ENCODE peak calls at places on chromosomes 13 and 19, in six cellular contexts. One of them, this sample, is unnamed.

GRCh38 chr13:77980592-77980991 is 62.0 kb upstream of the EDNRB start:
- DNase-seq in HepG2: no peak
- DNase-seq in GM12878: no peak
- DNase-seq in K562: no peak
- DNase-seq in HCT116: no peak
- DNase-seq in endothelial cell of umbilical vein: peak
- DNase-seq in this sample: no peak

GRCh38 chr19:5851302-5851701 is at the start of gene FUT3:
- DNase-seq in endothelial cell of umbilical vein: no peak
- DNase-seq in GM12878: no peak
- DNase-seq in K562: no peak
- DNase-seq in HCT116: no peak
- DNase-seq in HepG2: no peak
- DNase-seq in this sample: no peak

GRCh38 chr13:78298657-78299056 is 304.7 kb downstream of the POU4F1 start:
- DNase-seq in K562: no peak
- DNase-seq in HepG2: no peak
- DNase-seq in GM12878: no peak
- DNase-seq in HCT116: no peak
- DNase-seq in endothelial cell of umbilical vein: peak
- DNase-seq in this sample: no peak

GRCh38 chr13:24153347-24153746 is 7.2 kb upstream of the SPATA13 start:
- DNase-seq in endothelial cell of umbilical vein: no peak
- DNase-seq in K562: no peak
- DNase-seq in GM12878: no peak
- DNase-seq in HepG2: no peak
- DNase-seq in HCT116: no peak
- DNase-seq in this sample: no peak

GRCh38 chr13:60012503-60012902 is 151.2 kb downstream of the DIAPH3 start:
- DNase-seq in endothelial cell of umbilical vein: no peak
- DNase-seq in K562: no peak
- DNase-seq in GM12878: no peak
- DNase-seq in HepG2: no peak
- DNase-seq in HCT116: no peak
- DNase-seq in this sample: no peak

GRCh38 chr13:33490461-33491327 is 205.1 kb upstream of the STARD13 start:
- DNase-seq in K562: peak
- DNase-seq in endothelial cell of umbilical vein: peak
- DNase-seq in HCT116: no peak
- DNase-seq in GM12878: no peak
- DNase-seq in HepG2: no peak
- DNase-seq in this sample: peak

GRCh38 chr19:29666634-29667389 is 1.6 kb downstream of the PLEKHF1 start:
- DNase-seq in K562: peak
- DNase-seq in endothelial cell of umbilical vein: peak
- DNase-seq in HCT116: no peak
- DNase-seq in GM12878: no peak
- DNase-seq in HepG2: peak
- DNase-seq in this sample: peak

GRCh38 chr13:39612023-39612637 is 9.1 kb upstream of the LHFPL6 start:
- DNase-seq in endothelial cell of umbilical vein: peak
- DNase-seq in GM12878: no peak
- DNase-seq in HCT116: peak
- DNase-seq in K562: peak
- DNase-seq in HepG2: peak
- DNase-seq in this sample: peak

GRCh38 chr13:77831870-77832269 is 86.8 kb downstream of the EDNRB start:
- DNase-seq in HCT116: no peak
- DNase-seq in GM12878: no peak
- DNase-seq in endothelial cell of umbilical vein: no peak
- DNase-seq in HepG2: no peak
- DNase-seq in K562: no peak
- DNase-seq in this sample: no peak

GRCh38 chr19:49425922-49426592 is 869 bp downstream of the GFY start:
- DNase-seq in endothelial cell of umbilical vein: no peak
- DNase-seq in HCT116: peak
- DNase-seq in GM12878: no peak
- DNase-seq in K562: peak
- DNase-seq in HepG2: no peak
- DNase-seq in this sample: peak

GRCh38 chr19:30512748-30513389 is 140.7 kb downstream of the ZNF536 start:
- DNase-seq in HCT116: no peak
- DNase-seq in HepG2: no peak
- DNase-seq in endothelial cell of umbilical vein: no peak
- DNase-seq in GM12878: no peak
- DNase-seq in K562: no peak
- DNase-seq in this sample: no peak

GRCh38 chr19:39208175-39208795 is 4.2 kb upstream of the SYCN start:
- DNase-seq in endothelial cell of umbilical vein: no peak
- DNase-seq in K562: no peak
- DNase-seq in HepG2: no peak
- DNase-seq in GM12878: no peak
- DNase-seq in HCT116: no peak
- DNase-seq in this sample: no peak

GRCh38 chr13:27789495-27790303 is 2.6 kb upstream of the GSX1 start:
- DNase-seq in endothelial cell of umbilical vein: no peak
- DNase-seq in K562: no peak
- DNase-seq in GM12878: no peak
- DNase-seq in HepG2: peak
- DNase-seq in HCT116: no peak
- DNase-seq in this sample: peak

GRCh38 chr13:105147481-105147880 is 1388.0 kb downstream of the EFNB2 start:
- DNase-seq in HepG2: no peak
- DNase-seq in HCT116: no peak
- DNase-seq in K562: no peak
- DNase-seq in endothelial cell of umbilical vein: peak
- DNase-seq in GM12878: no peak
- DNase-seq in this sample: no peak

GRCh38 chr13:21637296-21637695 is 33.3 kb upstream of the MICU2 start:
- DNase-seq in HCT116: peak
- DNase-seq in K562: peak
- DNase-seq in endothelial cell of umbilical vein: no peak
- DNase-seq in HepG2: peak
- DNase-seq in GM12878: no peak
- DNase-seq in this sample: peak

GRCh38 chr13:40116008-40116407 is 460.5 kb downstream of the COG6 start:
- DNase-seq in HCT116: peak
- DNase-seq in HepG2: peak
- DNase-seq in endothelial cell of umbilical vein: peak
- DNase-seq in K562: peak
- DNase-seq in GM12878: peak
- DNase-seq in this sample: peak

GRCh38 chr13:43363156-43363918 is 340.0 kb downstream of the DNAJC15 start:
- DNase-seq in endothelial cell of umbilical vein: peak
- DNase-seq in GM12878: no peak
- DNase-seq in HCT116: no peak
- DNase-seq in K562: no peak
- DNase-seq in HepG2: no peak
- DNase-seq in this sample: no peak

GRCh38 chr13:100666124-100666523 is 8.5 kb downstream of the TMTC4 start:
- DNase-seq in GM12878: no peak
- DNase-seq in HepG2: no peak
- DNase-seq in HCT116: no peak
- DNase-seq in K562: no peak
- DNase-seq in endothelial cell of umbilical vein: no peak
- DNase-seq in this sample: no peak

GRCh38 chr19:41449079-41449864 is 6.3 kb downstream of the ERICH4 start:
- DNase-seq in K562: peak
- DNase-seq in HCT116: peak
- DNase-seq in HepG2: peak
- DNase-seq in endothelial cell of umbilical vein: peak
- DNase-seq in GM12878: no peak
- DNase-seq in this sample: peak

GRCh38 chr19:54337858-54338230 is 1.1 kb downstream of the LILRA4 start:
- DNase-seq in endothelial cell of umbilical vein: no peak
- DNase-seq in HCT116: no peak
- DNase-seq in K562: no peak
- DNase-seq in GM12878: no peak
- DNase-seq in HepG2: no peak
- DNase-seq in this sample: no peak

GRCh38 chr19:54338521-54338920 is 441 bp downstream of the LILRA4 start:
- DNase-seq in HCT116: no peak
- DNase-seq in K562: no peak
- DNase-seq in GM12878: no peak
- DNase-seq in endothelial cell of umbilical vein: no peak
- DNase-seq in HepG2: no peak
- DNase-seq in this sample: no peak

GRCh38 chr19:54339646-54340358 is 840 bp upstream of the LILRA4 start:
- DNase-seq in K562: no peak
- DNase-seq in HepG2: no peak
- DNase-seq in endothelial cell of umbilical vein: no peak
- DNase-seq in GM12878: no peak
- DNase-seq in HCT116: no peak
- DNase-seq in this sample: no peak

GRCh38 chr19:54343868-54344267 is 4.9 kb upstream of the LILRA4 start:
- DNase-seq in K562: no peak
- DNase-seq in HepG2: no peak
- DNase-seq in HCT116: no peak
- DNase-seq in endothelial cell of umbilical vein: no peak
- DNase-seq in GM12878: no peak
- DNase-seq in this sample: no peak

DNA sequence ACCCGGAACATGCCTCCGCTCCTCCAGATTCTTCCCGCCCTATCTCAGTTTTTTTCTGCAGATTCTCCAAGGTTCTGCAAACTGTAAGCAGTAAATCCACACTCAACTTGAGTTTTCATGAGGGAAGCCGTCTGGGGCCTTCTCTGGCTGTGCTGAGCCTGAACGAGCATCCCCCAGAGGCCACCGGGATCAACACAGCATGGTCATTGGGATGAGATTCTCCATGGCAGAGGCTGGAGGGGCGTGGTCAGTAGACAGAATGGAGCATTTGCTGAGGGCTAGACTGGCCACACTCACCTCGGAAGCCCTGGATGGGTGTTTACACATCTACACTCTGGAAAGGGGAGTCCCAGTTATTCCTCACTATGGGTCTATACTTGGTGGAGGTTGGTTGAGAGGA is 2.3 kb upstream of the LILRA4 start:
- DNase-seq in endothelial cell of umbilical vein: no peak
- DNase-seq in GM12878: no peak
- DNase-seq in HCT116: no peak
- DNase-seq in HepG2: no peak
- DNase-seq in K562: peak
- DNase-seq in this sample: peak
- H3K4me2 ChIP-seq in endothelial cell of umbilical vein: no peak
- H3K4me2 ChIP-seq in GM12878: no peak
- H3K4me2 ChIP-seq in HCT116: no peak
- H3K4me2 ChIP-seq in HepG2: no peak
- H3K4me2 ChIP-seq in K562: no peak
- H3K4me2 ChIP-seq in this sample: no peak

DNA sequence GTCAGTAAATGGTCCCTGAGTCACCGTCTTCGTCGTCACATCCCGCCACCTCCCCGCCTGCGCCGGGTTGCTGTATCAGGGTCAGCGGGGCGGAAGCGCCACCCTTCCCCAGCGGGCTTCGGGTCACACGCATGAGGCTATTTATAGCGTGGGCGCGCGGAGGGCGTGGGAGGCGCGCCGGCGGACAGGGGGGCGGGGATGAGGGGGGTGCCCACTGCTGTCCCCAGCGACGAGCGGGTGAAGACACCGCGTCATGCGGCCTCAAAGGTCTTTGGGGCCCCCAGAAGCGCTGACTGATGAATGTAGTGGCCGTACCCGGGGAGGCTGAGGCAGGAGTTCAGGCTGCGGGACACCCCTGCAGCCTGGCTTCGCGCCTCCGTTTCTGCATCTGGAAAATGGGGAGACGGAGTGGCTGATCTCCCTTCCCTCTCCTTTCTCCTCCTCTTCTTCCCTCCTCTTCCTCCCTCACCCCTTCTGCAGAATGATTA is 7.9 kb downstream of the UNC13A start:
- DNase-seq in endothelial cell of umbilical vein: peak
- DNase-seq in K562: peak
- DNase-seq in HCT116: peak
- DNase-seq in GM12878: peak
- DNase-seq in HepG2: no peak
- DNase-seq in this sample: peak
- TF ChIP-seq EZH2 in endothelial cell of umbilical vein: no peak
- TF ChIP-seq EZH2 in K562: no peak
- TF ChIP-seq EZH2 in HCT116: no peak
- TF ChIP-seq EZH2 in GM12878: no peak
- TF ChIP-seq EZH2 in HepG2: no peak
- TF ChIP-seq EZH2 in this sample: no peak

DNA sequence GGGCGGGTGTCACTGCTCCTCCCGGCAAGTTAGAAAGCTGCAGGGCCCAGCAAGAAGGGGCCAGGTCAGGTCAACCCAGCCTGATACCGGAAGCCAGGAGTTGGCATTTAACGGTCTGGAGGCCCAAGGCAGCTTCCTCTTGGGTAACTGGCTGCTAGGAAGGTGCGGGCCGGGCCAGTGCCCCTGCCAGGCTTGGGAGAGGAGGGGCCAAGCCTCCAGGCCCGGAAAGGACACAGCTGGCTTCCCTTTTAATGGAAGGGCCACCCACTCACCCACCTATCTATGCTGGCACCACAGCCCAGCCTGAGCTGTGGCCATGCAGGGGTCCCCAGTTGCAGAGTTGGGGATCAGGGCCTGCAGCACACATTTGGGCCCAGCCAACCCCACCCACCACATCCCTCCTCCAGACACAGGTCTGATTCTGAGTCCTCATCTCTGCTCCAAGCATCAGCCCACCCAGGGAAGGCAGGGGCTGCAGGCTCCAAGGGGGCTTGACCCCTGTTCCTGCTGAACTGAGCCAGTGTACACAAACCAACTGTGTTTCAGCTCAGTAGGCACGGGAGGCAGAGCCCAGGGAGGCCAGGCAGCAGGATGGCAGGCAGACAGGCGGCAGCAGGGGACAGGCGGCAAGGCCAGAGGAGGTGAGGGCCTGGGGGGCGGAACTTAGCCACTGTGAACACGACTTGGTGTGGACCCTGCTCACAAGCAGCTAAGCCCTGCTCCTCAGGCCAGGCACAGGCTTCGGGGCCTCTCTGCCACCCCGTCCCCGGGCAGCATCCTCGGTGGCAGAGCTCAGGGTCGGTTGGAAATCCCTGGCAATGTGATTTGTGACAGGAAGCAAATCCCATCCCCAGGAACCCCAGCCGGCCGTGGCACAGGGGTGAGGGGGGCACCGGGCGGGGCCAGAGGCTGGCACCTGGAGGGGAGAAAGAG is 40.8 kb downstream of the ZSWIM4 start:
- DNase-seq in GM12878: no peak
- DNase-seq in HepG2: no peak
- DNase-seq in K562: no peak
- DNase-seq in endothelial cell of umbilical vein: no peak
- DNase-seq in HCT116: no peak
- DNase-seq in this sample: no peak
- TF ChIP-seq POLR2AphosphoS5 in GM12878: no peak
- TF ChIP-seq POLR2AphosphoS5 in HepG2: no peak
- TF ChIP-seq POLR2AphosphoS5 in K562: peak
- TF ChIP-seq POLR2AphosphoS5 in endothelial cell of umbilical vein: peak
- TF ChIP-seq POLR2AphosphoS5 in HCT116: no peak
- TF ChIP-seq POLR2AphosphoS5 in this sample: no peak

DNA sequence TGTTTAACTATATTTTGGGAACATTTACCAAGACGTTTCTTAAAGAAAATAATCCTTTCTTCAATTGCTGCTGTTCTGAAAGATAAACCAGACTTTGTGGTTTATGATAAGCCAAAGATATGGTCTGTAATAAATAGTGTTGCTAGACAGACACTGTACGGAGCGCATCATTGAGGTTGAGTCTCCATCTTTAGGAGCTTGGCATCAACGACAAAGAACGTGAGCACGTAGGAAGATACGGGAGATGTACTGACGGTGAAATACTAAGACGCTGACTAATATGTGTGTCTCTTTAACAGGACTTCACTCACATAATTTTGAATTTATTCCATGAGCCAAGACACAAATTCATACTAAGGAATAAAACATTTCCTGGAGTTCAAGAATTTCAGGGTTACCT is 16.2 kb downstream of the TEX29 start:
- DNase-seq in GM12878: no peak
- DNase-seq in K562: no peak
- DNase-seq in HCT116: no peak
- DNase-seq in endothelial cell of umbilical vein: no peak
- DNase-seq in HepG2: no peak
- DNase-seq in this sample: no peak
- H3K4me2 ChIP-seq in GM12878: no peak
- H3K4me2 ChIP-seq in K562: no peak
- H3K4me2 ChIP-seq in HCT116: peak
- H3K4me2 ChIP-seq in endothelial cell of umbilical vein: no peak
- H3K4me2 ChIP-seq in HepG2: no peak
- H3K4me2 ChIP-seq in this sample: no peak

This sample was measured in GM23338.